ENCODE peak calls at places on chromosomes 6 and 20, in four cellular contexts. O, F, G and T are unnamed samples.

GRCh38 chr6:158022749-158023596 is 41.3 kb downstream of the SYNJ2 start:
- DNase-seq in O (no peak), F (no peak), G (no peak), T (no peak)

GRCh38 chr6:128754658-128755256 is 128.2 kb upstream of the LAMA2 start:
- DNase-seq in O (no peak), G (no peak), F (no peak), T (no peak)

GRCh38 chr6:110020888-110021287 is 42.8 kb downstream of the GPR6 start:
- DNase-seq in O (no peak), F (no peak), G (no peak), T (no peak)

GRCh38 chr6:139037490-139037889 is 8.9 kb downstream of the ABRACL start:
- DNase-seq in F (peak; percentile 90), G (no peak), O (no peak), T (no peak)

GRCh38 chr6:109318328-109318876 is 63.9 kb downstream of the CD164 start:
- DNase-seq in G (no peak), O (no peak), F (no peak), T (no peak)

GRCh38 chr20:44785768-44786167 is 24.6 kb downstream of the RIMS4 start:
- DNase-seq in G (peak; percentile 35), F (peak; percentile 7), O (no peak), T (no peak)

GRCh38 chr6:44056392-44057237 is 70.6 kb downstream of the MRPL14 start:
- DNase-seq in O (peak; percentile 81), F (peak; percentile 90), G (peak; percentile 14), T (no peak)

GRCh38 chr20:33163856-33164762 is 3.9 kb upstream of the BPIFA2 start:
- DNase-seq in G (no peak), F (no peak), O (no peak), T (no peak)

GRCh38 chr20:45771182-45771759 is 20.4 kb downstream of the WFDC3 start:
- DNase-seq in G (peak; percentile 60), F (peak; percentile 78), O (peak; percentile 91), T (peak; percentile 84)

GRCh38 chr6:133428299-133428698 is 187.1 kb downstream of the EYA4 start:
- DNase-seq in G (peak; percentile 11), O (no peak), F (peak; percentile 56), T (no peak)

GRCh38 chr6:136129365-136129764 is 120.7 kb downstream of the MTFR2 start:
- DNase-seq in F (peak; percentile 38), G (no peak), O (no peak), T (no peak)

GRCh38 chr6:16345449-16346330 is 107.3 kb downstream of the GMPR start:
- DNase-seq in G (peak; percentile 82), F (peak; percentile 65), O (no peak), T (no peak)

GRCh38 chr6:36852481-36853147 is 13.4 kb upstream of the CPNE5 start:
- DNase-seq in F (peak; percentile 83), O (peak; percentile 79), G (peak; percentile 61), T (no peak)

GRCh38 chr6:157209865-157210530 is 113.3 kb downstream of the TMEM242 start:
- DNase-seq in F (no peak), G (no peak), O (no peak), T (no peak)

GRCh38 chr6:168201383-168201782 is 118.2 kb downstream of the DACT2 start:
- DNase-seq in F (no peak), O (no peak), G (no peak), T (no peak)

GRCh38 chr20:1434571-1435336 is 31.9 kb downstream of the NSFL1C start:
- DNase-seq in F (peak; percentile 94), O (no peak), G (peak; percentile 89), T (no peak)

GRCh38 chr6:5506149-5506548 is 244.8 kb downstream of the FARS2 start:
- DNase-seq in F (no peak), G (no peak), O (no peak), T (no peak)

GRCh38 chr6:33823806-33824205 is 20.0 kb upstream of the MLN start:
- DNase-seq in G (no peak), O (no peak), F (no peak), T (no peak)

GRCh38 chr6:144411506-144412165 is 126.5 kb downstream of the UTRN start:
- DNase-seq in O (no peak), F (no peak), G (no peak), T (no peak)

GRCh38 chr20:13024581-13024980 is 15.8 kb downstream of the SPTLC3 start:
- DNase-seq in F (peak; percentile 43), O (no peak), G (no peak), T (no peak)

GRCh38 chr6:85416049-85416448 is 33.8 kb upstream of the NT5E start:
- DNase-seq in F (no peak), O (no peak), G (no peak), T (no peak)

GRCh38 chr6:35019171-35019570 is 122.0 kb downstream of the TCP11 start:
- DNase-seq in G (no peak), O (no peak), F (no peak), T (no peak)

GRCh38 chr6:14804444-14805210 is 441.2 kb upstream of the JARID2 start:
- DNase-seq in F (peak; percentile 93), O (no peak), G (peak; percentile 57), T (peak; percentile 93)

GRCh38 chr20:1628621-1629020 is 8.8 kb upstream of the SIRPB1 start:
- DNase-seq in G (no peak), F (no peak), O (no peak), T (no peak)

GRCh38 chr20:18057106-18057993 is at the start of gene OVOL2:
- DNase-seq in O (peak; percentile 58), F (peak; percentile 2), G (peak; percentile 82), T (no peak)

GRCh38 chr6:16903470-16903869 is 142.2 kb upstream of the ATXN1 start:
- DNase-seq in F (peak; percentile 50), G (no peak), O (no peak), T (no peak)

GRCh38 chr6:52201046-52201445 is 14.9 kb downstream of the IL17A start:
- DNase-seq in G (no peak), F (no peak), O (no peak), T (no peak)

GRCh38 chr6:88725111-88725711 is 238.2 kb downstream of the RNGTT start:
- DNase-seq in G (no peak), O (no peak), F (peak; percentile 55), T (no peak)

GRCh38 chr20:44448753-44449546 is 26.7 kb upstream of the TTPAL start:
- DNase-seq in O (no peak), F (no peak), G (no peak), T (no peak)

GRCh38 chr6:156809034-156809433 is 31.9 kb downstream of the ARID1B start:
- DNase-seq in F (peak; percentile 46), O (no peak), G (no peak), T (no peak)

GRCh38 chr20:63752411-63753101 is 13.0 kb downstream of the SLC2A4RG start:
- DNase-seq in G (no peak), O (no peak), F (no peak), T (no peak)

GRCh38 chr6:119343167-119343566 is 6.4 kb downstream of the MAN1A1 start:
- DNase-seq in F (no peak), G (no peak), O (no peak), T (no peak)

GRCh38 chr6:7156666-7157278 is 49.0 kb downstream of the RREB1 start:
- DNase-seq in G (no peak), O (no peak), F (no peak), T (no peak)

GRCh38 chr6:160010067-160010466 is 41.2 kb downstream of the IGF2R start:
- DNase-seq in F (peak; percentile 93), O (no peak), G (no peak), T (no peak)

GRCh38 chr20:58069796-58070663 is 158.4 kb downstream of the ANKRD60 start:
- DNase-seq in F (no peak), O (peak; percentile 22), G (no peak), T (no peak)
- TF ChIP-seq CTCF in F (no peak), O (no peak), G (no peak), T (no peak)

DNA sequence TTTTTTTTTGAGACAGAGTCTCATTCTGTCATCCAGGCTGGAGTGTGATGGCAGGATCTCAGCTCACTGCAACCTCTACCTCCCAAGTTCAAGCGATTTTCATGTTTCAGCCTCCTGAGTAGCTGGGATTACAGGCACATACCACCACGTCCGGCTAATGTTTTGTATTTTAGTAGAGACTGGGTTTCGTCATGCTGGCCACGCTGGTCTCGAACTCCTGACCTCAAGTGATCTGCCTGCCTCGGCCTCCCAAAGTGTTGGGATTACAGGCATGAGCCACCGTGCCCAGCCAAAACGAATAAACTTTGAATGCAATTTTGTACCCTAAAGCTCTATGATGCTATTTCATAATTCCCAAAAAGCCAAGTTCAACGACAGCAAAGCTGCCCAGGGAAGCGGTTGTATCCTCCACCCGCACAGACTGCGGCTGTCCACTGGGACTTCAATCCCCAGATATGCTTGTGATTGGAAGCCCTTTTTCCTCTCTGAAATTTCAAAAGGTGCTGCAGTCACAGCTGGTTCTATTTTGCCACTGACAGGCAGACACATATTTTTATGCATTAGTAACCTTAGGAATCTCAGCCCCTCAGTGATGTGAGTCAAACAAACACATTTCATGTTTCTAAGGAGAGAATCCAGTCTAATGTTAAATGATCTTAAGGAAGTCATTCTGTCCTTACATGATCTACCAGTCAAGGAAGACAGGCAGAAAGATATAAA is 8.7 kb upstream of the RAMACL start:
- DNase-seq in F (peak; percentile 88), G (peak; percentile 22), O (no peak), T (no peak)
- TF ChIP-seq CTCF in F (no peak), G (no peak), O (no peak), T (no peak)

GRCh38 chr6:2852921-2853322 is 11.3 kb upstream of the SERPINB1 start:
- DNase-seq in F (no peak), O (peak; percentile 61), G (no peak), T (no peak)

GRCh38 chr6:2855061-2855519 is 13.4 kb upstream of the SERPINB1 start:
- DNase-seq in F (peak; percentile 85), G (no peak), O (no peak), T (no peak)

GRCh38 chr6:2853766-2854393 is 12.2 kb upstream of the SERPINB1 start:
- DNase-seq in O (peak; percentile 92), F (peak; percentile 86), G (peak; percentile 82), T (no peak)

GRCh38 chr6:2852514-2852855 is 10.8 kb upstream of the SERPINB1 start:
- DNase-seq in F (no peak), O (peak; percentile 51), G (no peak), T (no peak)

GRCh38 chr6:2854394-2854982 is 12.8 kb upstream of the SERPINB1 start:
- DNase-seq in O (no peak), F (peak; percentile 88), G (no peak), T (no peak)
- TF ChIP-seq CTCF in O (no peak), F (no peak), G (no peak), T (no peak)

GRCh38 chr20:20369353-20370086 is 1.6 kb downstream of the INSM1 start:
- DNase-seq in G (peak; percentile 61), O (no peak), F (no peak), T (no peak)
- TF ChIP-seq CTCF in G (no peak), O (no peak), F (no peak), T (no peak)

GRCh38 chr20:52192296-52193007 is 873 bp upstream of the ZFP64 start:
- DNase-seq in O (no peak), F (peak; percentile 17), G (no peak), T (no peak)
- TF ChIP-seq CTCF in O (no peak), F (no peak), G (no peak), T (no peak)